ENCODE peak calls at places on chromosomes 3 and 15, in four cellular contexts. K is fibroblast of pulmonary artery, G is HFF-Myc, A is aorta. I is an unnamed sample.

GRCh38 chr3:62874398-62875102 is 666 bp downstream of the CADPS start:
- DNase-seq in K (no peak), A (no peak), G (no peak), I (peak; percentile 17)

GRCh38 chr3:194851254-194851653 is 165.6 kb downstream of the FAM43A start:
- DNase-seq in A (no peak), G (no peak), K (no peak), I (no peak)

GRCh38 chr3:42394579-42395288 is 15.7 kb downstream of the LYZL4 start:
- DNase-seq in K (no peak), A (no peak), G (no peak), I (no peak)

GRCh38 chr3:57675530-57675929 is 17.3 kb downstream of the DENND6A start:
- DNase-seq in G (no peak), K (no peak), A (no peak), I (no peak)

GRCh38 chr3:185175370-185175987 is 22.6 kb upstream of the C3orf70 start:
- DNase-seq in G (no peak), K (peak; percentile 61), A (peak; percentile 71), I (peak; percentile 47)

GRCh38 chr3:59442056-59442455 is 392.2 kb upstream of the CFAP20DC start:
- DNase-seq in A (no peak), K (no peak), G (no peak), I (no peak)

GRCh38 chr3:179969525-179969924 is 67.2 kb downstream of the PEX5L start:
- DNase-seq in K (peak; percentile 16), A (no peak), G (no peak), I (no peak)

GRCh38 chr15:39287322-39288195 is 293.3 kb upstream of the THBS1 start:
- DNase-seq in K (peak; percentile 48), A (no peak), G (no peak), I (no peak)

GRCh38 chr3:150359381-150359780 is 48.7 kb upstream of the TSC22D2 start:
- DNase-seq in G (no peak), K (peak; percentile 28), A (no peak), I (no peak)

GRCh38 chr3:177358085-177358967 is 161.0 kb upstream of the TBL1XR1 start:
- DNase-seq in G (no peak), K (peak; percentile 91), A (peak; percentile 80), I (peak; percentile 78)

GRCh38 chr15:40982855-40983254 is 29.6 kb downstream of the CHAC1 start:
- DNase-seq in A (peak; percentile 90), K (peak; percentile 84), G (no peak), I (no peak)

GRCh38 chr15:35130245-35130644 is 45.1 kb upstream of the NANOGP8 start:
- DNase-seq in G (no peak), K (peak; percentile 45), A (no peak), I (no peak)

GRCh38 chr3:72538070-72538745 is 310.0 kb downstream of the SHQ1 start:
- DNase-seq in A (no peak), K (no peak), G (no peak), I (no peak)

GRCh38 chr15:40398413-40398873 is 7.2 kb upstream of the IVD start:
- DNase-seq in K (no peak), G (no peak), A (no peak), I (peak; percentile 58)

GRCh38 chr15:42494998-42495360 is 455 bp upstream of the SNAP23 start:
- DNase-seq in K (peak; percentile 81), A (no peak), G (peak; percentile 45), I (no peak)
- H3K4me3 ChIP-seq in K (peak overlapping the region; percentile 98), A (peak overlapping the region; percentile 90), G (peak overlapping the region; percentile 84), I (peak overlapping the region; percentile 92)

GRCh38 chr3:116966649-116967048 is 257.1 kb downstream of the TUSC7 start:
- DNase-seq in K (no peak), G (no peak), A (no peak), I (no peak)

GRCh38 chr3:116971531-116971930 is 262.0 kb downstream of the TUSC7 start:
- DNase-seq in A (no peak), K (no peak), G (no peak), I (no peak)

GRCh38 chr3:116963802-116964201 is 254.2 kb downstream of the TUSC7 start:
- DNase-seq in A (no peak), G (no peak), K (no peak), I (no peak)

DNA sequence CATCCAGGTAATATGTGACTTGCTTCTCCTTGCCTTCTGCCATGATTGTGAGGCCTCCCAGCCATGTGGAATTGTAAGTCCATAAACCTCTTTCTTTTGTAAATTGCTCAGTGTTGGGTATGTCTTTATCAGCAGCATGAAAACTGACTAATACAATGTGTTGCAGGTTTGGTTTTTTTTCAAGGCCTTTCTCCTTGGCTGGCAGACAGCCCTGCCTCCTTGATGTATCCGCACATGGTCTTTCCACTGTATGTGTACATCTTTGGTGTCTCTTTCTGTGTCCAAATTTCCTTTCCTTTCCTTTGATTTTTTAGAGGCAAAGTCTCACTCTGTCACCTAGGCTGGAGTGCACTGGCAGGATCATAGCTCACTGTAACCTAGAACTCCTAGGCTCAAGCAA is 260.1 kb downstream of the TUSC7 start:
- DNase-seq in G (no peak), A (no peak), K (no peak), I (no peak)
- H3K4me3 ChIP-seq in G (no peak overlapping the region), A (no peak overlapping the region), K (no peak overlapping the region), I (no peak overlapping the region)

GRCh38 chr15:98776607-98777281 is 128.4 kb downstream of the IGF1R start:
- DNase-seq in K (peak; percentile 35), A (no peak), G (peak; percentile 26), I (peak; percentile 66)

GRCh38 chr15:98778263-98778959 is 130.1 kb downstream of the IGF1R start:
- DNase-seq in A (no peak), K (no peak), G (no peak), I (no peak)

GRCh38 chr15:98778960-98779359 is 130.6 kb downstream of the IGF1R start:
- DNase-seq in G (no peak), A (no peak), K (no peak), I (no peak)

GRCh38 chr15:98775498-98776230 is 127.3 kb downstream of the IGF1R start:
- DNase-seq in A (no peak), K (no peak), G (no peak), I (no peak)

GRCh38 chr15:98777426-98777825 is 129.1 kb downstream of the IGF1R start:
- DNase-seq in A (no peak), G (no peak), K (no peak), I (no peak)
- H3K4me3 ChIP-seq in A (no peak overlapping the region), G (no peak overlapping the region), K (no peak overlapping the region), I (no peak overlapping the region)

DNA sequence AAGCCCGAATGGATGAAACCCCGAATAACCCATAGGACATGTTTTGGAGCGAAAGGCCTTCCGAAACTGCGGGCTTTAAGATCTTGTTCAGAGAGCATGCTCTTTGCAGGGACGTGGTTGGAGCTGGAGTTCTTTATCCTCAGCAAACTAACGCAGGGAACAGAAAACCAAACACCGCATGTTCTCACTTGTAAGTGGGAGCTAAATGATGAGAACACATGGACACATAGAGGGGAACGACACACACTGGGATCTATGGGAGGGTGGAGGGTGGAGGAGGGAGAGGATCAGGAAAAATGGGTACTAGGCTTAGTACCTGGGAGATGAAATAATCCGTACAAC is 219.7 kb upstream of the ATP10A start:
- DNase-seq in K (peak; percentile 1), G (peak; percentile 32), A (no peak), I (no peak)
- H3K4me3 ChIP-seq in K (peak overlapping the region; percentile 60), G (peak overlapping the region; percentile 52), A (peak overlapping the region; percentile 94), I (peak overlapping the region; percentile 73)

GRCh38 chr3:55474213-55474632 is 12.9 kb downstream of the WNT5A start:
- DNase-seq in A (no peak), G (no peak), K (no peak), I (no peak)

GRCh38 chr3:55481067-55481917 is 5.8 kb downstream of the WNT5A start:
- DNase-seq in G (no peak), A (no peak), K (peak; percentile 53), I (peak; percentile 51)

GRCh38 chr3:55477306-55478010 is 9.6 kb downstream of the WNT5A start:
- DNase-seq in K (no peak), A (no peak), G (no peak), I (no peak)

GRCh38 chr3:55473788-55474187 is 13.3 kb downstream of the WNT5A start:
- DNase-seq in A (no peak), G (no peak), K (no peak), I (no peak)

GRCh38 chr3:55476515-55476914 is 10.6 kb downstream of the WNT5A start:
- DNase-seq in A (no peak), G (no peak), K (peak; percentile 87), I (no peak)
- H3K4me3 ChIP-seq in A (no peak overlapping the region), G (peak overlapping the region; percentile 88), K (no peak overlapping the region), I (no peak overlapping the region)

GRCh38 chr3:172708905-172709775 is 1.7 kb downstream of the NCEH1 start:
- DNase-seq in A (no peak), G (no peak), K (peak; percentile 40), I (no peak)
- H3K4me3 ChIP-seq in A (peak overlapping the region; percentile 65), G (peak overlapping the region; percentile 65), K (peak overlapping the region; percentile 80), I (peak overlapping the region; percentile 71)

GRCh38 chr3:147421184-147421912 is 12.2 kb downstream of the ZIC1 start:
- DNase-seq in G (no peak), A (no peak), K (no peak), I (no peak)
- H3K4me3 ChIP-seq in G (no peak overlapping the region), A (no peak overlapping the region), K (no peak overlapping the region), I (no peak overlapping the region)